ENCODE peak calls at places on chromosome 3, in eight cellular contexts. One of them, this sample, is unnamed.

GRCh38 chr3:61562042-61562809 is 855 bp downstream of the PTPRG start:
- DNase-seq in activated B cell treated with CpG ODN at 0.5 μM for 24 hours: no peak
- DNase-seq in Peyer's patch: no peak
- DNase-seq in osteoblast: peak; percentile 65
- DNase-seq in tibial nerve: no peak
- DNase-seq in foreskin fibroblast: no peak
- DNase-seq in A673: no peak
- DNase-seq in GM10248: peak; percentile 38
- DNase-seq in this sample: no peak

GRCh38 chr3:76949462-76949861 is 90.4 kb upstream of the ROBO2 start:
- DNase-seq in Peyer's patch: no peak
- DNase-seq in GM10248: no peak
- DNase-seq in activated B cell treated with CpG ODN at 0.5 μM for 24 hours: no peak
- DNase-seq in osteoblast: no peak
- DNase-seq in foreskin fibroblast: no peak
- DNase-seq in tibial nerve: no peak
- DNase-seq in A673: no peak
- DNase-seq in this sample: no peak

GRCh38 chr3:126288314-126288713 is 68.9 kb downstream of the KLF15 start:
- DNase-seq in activated B cell treated with CpG ODN at 0.5 μM for 24 hours: no peak
- DNase-seq in Peyer's patch: no peak
- DNase-seq in osteoblast: peak; percentile 32
- DNase-seq in tibial nerve: peak; percentile 19
- DNase-seq in GM10248: peak; percentile 3
- DNase-seq in A673: peak; percentile 75
- DNase-seq in foreskin fibroblast: no peak
- DNase-seq in this sample: no peak

GRCh38 chr3:126126292-126126691 is 42.4 kb upstream of the SLC41A3 start:
- DNase-seq in tibial nerve: no peak
- DNase-seq in A673: no peak
- DNase-seq in GM10248: no peak
- DNase-seq in Peyer's patch: no peak
- DNase-seq in osteoblast: no peak
- DNase-seq in foreskin fibroblast: no peak
- DNase-seq in activated B cell treated with CpG ODN at 0.5 μM for 24 hours: peak; percentile 3
- DNase-seq in this sample: peak; percentile 66

GRCh38 chr3:58351920-58352319 is 19.2 kb downstream of the PXK start:
- DNase-seq in GM10248: no peak
- DNase-seq in tibial nerve: no peak
- DNase-seq in Peyer's patch: peak; percentile 43
- DNase-seq in A673: peak; percentile 58
- DNase-seq in activated B cell treated with CpG ODN at 0.5 μM for 24 hours: no peak
- DNase-seq in foreskin fibroblast: no peak
- DNase-seq in osteoblast: no peak
- DNase-seq in this sample: no peak

GRCh38 chr3:154170300-154170699 is 49.1 kb downstream of the ARHGEF26 start:
- DNase-seq in activated B cell treated with CpG ODN at 0.5 μM for 24 hours: no peak
- DNase-seq in tibial nerve: no peak
- DNase-seq in A673: no peak
- DNase-seq in Peyer's patch: no peak
- DNase-seq in foreskin fibroblast: no peak
- DNase-seq in GM10248: no peak
- DNase-seq in osteoblast: no peak
- DNase-seq in this sample: no peak

GRCh38 chr3:38458796-38459498 is 5.3 kb downstream of the ACVR2B start:
- DNase-seq in A673: no peak
- DNase-seq in tibial nerve: no peak
- DNase-seq in GM10248: no peak
- DNase-seq in foreskin fibroblast: peak; percentile 34
- DNase-seq in Peyer's patch: no peak
- DNase-seq in osteoblast: peak; percentile 98
- DNase-seq in activated B cell treated with CpG ODN at 0.5 μM for 24 hours: no peak
- DNase-seq in this sample: no peak

GRCh38 chr3:150094150-150094932 is 123.6 kb upstream of the PFN2 start:
- DNase-seq in osteoblast: no peak
- DNase-seq in A673: no peak
- DNase-seq in foreskin fibroblast: peak; percentile 73
- DNase-seq in Peyer's patch: no peak
- DNase-seq in GM10248: no peak
- DNase-seq in tibial nerve: no peak
- DNase-seq in activated B cell treated with CpG ODN at 0.5 μM for 24 hours: no peak
- DNase-seq in this sample: no peak

GRCh38 chr3:115667175-115668065 is 44.1 kb downstream of the GAP43 start:
- DNase-seq in osteoblast: peak; percentile 83
- DNase-seq in activated B cell treated with CpG ODN at 0.5 μM for 24 hours: no peak
- DNase-seq in Peyer's patch: no peak
- DNase-seq in tibial nerve: no peak
- DNase-seq in GM10248: no peak
- DNase-seq in A673: no peak
- DNase-seq in foreskin fibroblast: peak; percentile 56
- DNase-seq in this sample: no peak

GRCh38 chr3:94285874-94286273 is 223.0 kb downstream of the NSUN3 start:
- DNase-seq in osteoblast: no peak
- DNase-seq in foreskin fibroblast: no peak
- DNase-seq in Peyer's patch: no peak
- DNase-seq in A673: peak; percentile 57
- DNase-seq in activated B cell treated with CpG ODN at 0.5 μM for 24 hours: no peak
- DNase-seq in GM10248: no peak
- DNase-seq in tibial nerve: no peak
- DNase-seq in this sample: no peak

GRCh38 chr3:173336261-173336660 is 61.3 kb upstream of the NLGN1 start:
- DNase-seq in foreskin fibroblast: no peak
- DNase-seq in Peyer's patch: no peak
- DNase-seq in A673: no peak
- DNase-seq in GM10248: no peak
- DNase-seq in osteoblast: no peak
- DNase-seq in tibial nerve: no peak
- DNase-seq in activated B cell treated with CpG ODN at 0.5 μM for 24 hours: no peak
- DNase-seq in this sample: no peak

GRCh38 chr3:72938471-72939265 is 50.8 kb downstream of the GXYLT2 start:
- DNase-seq in GM10248: peak; percentile 69
- DNase-seq in foreskin fibroblast: peak; percentile 96
- DNase-seq in tibial nerve: peak; percentile 83
- DNase-seq in activated B cell treated with CpG ODN at 0.5 μM for 24 hours: no peak
- DNase-seq in A673: peak; percentile 62
- DNase-seq in Peyer's patch: no peak
- DNase-seq in osteoblast: peak; percentile 78
- DNase-seq in this sample: no peak

GRCh38 chr3:41199866-41200668 is 762 bp downstream of the CTNNB1 start:
- DNase-seq in tibial nerve: peak; percentile 38
- DNase-seq in activated B cell treated with CpG ODN at 0.5 μM for 24 hours: no peak
- DNase-seq in A673: no peak
- DNase-seq in foreskin fibroblast: no peak
- DNase-seq in GM10248: peak; percentile 67
- DNase-seq in Peyer's patch: peak; percentile 51
- DNase-seq in osteoblast: peak; percentile 90
- DNase-seq in this sample: no peak

GRCh38 chr3:157088506-157089454 is 71.2 kb downstream of the CCNL1 start:
- DNase-seq in GM10248: peak; percentile 97
- DNase-seq in activated B cell treated with CpG ODN at 0.5 μM for 24 hours: peak; percentile 92
- DNase-seq in foreskin fibroblast: peak; percentile 92
- DNase-seq in osteoblast: peak; percentile 97
- DNase-seq in A673: peak; percentile 96
- DNase-seq in tibial nerve: peak; percentile 93
- DNase-seq in Peyer's patch: peak; percentile 91
- DNase-seq in this sample: peak; percentile 98

GRCh38 chr3:143849854-143850549 is 1.7 kb upstream of the SLC9A9 start:
- DNase-seq in GM10248: no peak
- DNase-seq in tibial nerve: peak; percentile 20
- DNase-seq in A673: peak; percentile 45
- DNase-seq in foreskin fibroblast: peak; percentile 77
- DNase-seq in Peyer's patch: no peak
- DNase-seq in activated B cell treated with CpG ODN at 0.5 μM for 24 hours: no peak
- DNase-seq in osteoblast: peak; percentile 56
- DNase-seq in this sample: no peak

GRCh38 chr3:110413807-110414748 is 657.5 kb upstream of the NECTIN3 start:
- DNase-seq in foreskin fibroblast: peak; percentile 67
- DNase-seq in tibial nerve: no peak
- DNase-seq in A673: peak; percentile 93
- DNase-seq in osteoblast: peak; percentile 30
- DNase-seq in Peyer's patch: no peak
- DNase-seq in GM10248: no peak
- DNase-seq in activated B cell treated with CpG ODN at 0.5 μM for 24 hours: no peak
- DNase-seq in this sample: no peak

GRCh38 chr3:100710355-100711198 is 1.3 kb downstream of the TFG start:
- DNase-seq in tibial nerve: no peak
- DNase-seq in A673: peak; percentile 84
- DNase-seq in Peyer's patch: peak; percentile 44
- DNase-seq in foreskin fibroblast: peak; percentile 54
- DNase-seq in osteoblast: peak; percentile 73
- DNase-seq in GM10248: peak; percentile 64
- DNase-seq in activated B cell treated with CpG ODN at 0.5 μM for 24 hours: peak; percentile 21
- DNase-seq in this sample: no peak

GRCh38 chr3:9380014-9380413 is 17.2 kb downstream of the THUMPD3 start:
- DNase-seq in A673: no peak
- DNase-seq in tibial nerve: no peak
- DNase-seq in foreskin fibroblast: no peak
- DNase-seq in Peyer's patch: no peak
- DNase-seq in GM10248: no peak
- DNase-seq in activated B cell treated with CpG ODN at 0.5 μM for 24 hours: no peak
- DNase-seq in osteoblast: no peak
- DNase-seq in this sample: no peak

GRCh38 chr3:9384141-9384828 is 13.1 kb upstream of the SETD5 start:
- DNase-seq in GM10248: no peak
- DNase-seq in foreskin fibroblast: no peak
- DNase-seq in osteoblast: no peak
- DNase-seq in activated B cell treated with CpG ODN at 0.5 μM for 24 hours: no peak
- DNase-seq in Peyer's patch: no peak
- DNase-seq in A673: no peak
- DNase-seq in tibial nerve: no peak
- DNase-seq in this sample: no peak

GRCh38 chr3:9377981-9378380 is 15.1 kb downstream of the THUMPD3 start:
- DNase-seq in Peyer's patch: no peak
- DNase-seq in A673: peak; percentile 70
- DNase-seq in foreskin fibroblast: no peak
- DNase-seq in activated B cell treated with CpG ODN at 0.5 μM for 24 hours: no peak
- DNase-seq in osteoblast: no peak
- DNase-seq in tibial nerve: no peak
- DNase-seq in GM10248: no peak
- DNase-seq in this sample: no peak

GRCh38 chr3:9373443-9373842 is 10.6 kb downstream of the THUMPD3 start:
- DNase-seq in A673: no peak
- DNase-seq in Peyer's patch: no peak
- DNase-seq in osteoblast: no peak
- DNase-seq in GM10248: no peak
- DNase-seq in activated B cell treated with CpG ODN at 0.5 μM for 24 hours: no peak
- DNase-seq in tibial nerve: no peak
- DNase-seq in foreskin fibroblast: no peak
- DNase-seq in this sample: no peak

GRCh38 chr3:9379327-9379726 is 16.5 kb downstream of the THUMPD3 start:
- DNase-seq in Peyer's patch: no peak
- DNase-seq in GM10248: no peak
- DNase-seq in activated B cell treated with CpG ODN at 0.5 μM for 24 hours: no peak
- DNase-seq in foreskin fibroblast: no peak
- DNase-seq in tibial nerve: no peak
- DNase-seq in osteoblast: no peak
- DNase-seq in A673: no peak
- DNase-seq in this sample: no peak
- TF ChIP-seq CTCF in Peyer's patch: no peak
- TF ChIP-seq CTCF in GM10248: no peak
- TF ChIP-seq CTCF in activated B cell treated with CpG ODN at 0.5 μM for 24 hours: no peak
- TF ChIP-seq CTCF in foreskin fibroblast: no peak
- TF ChIP-seq CTCF in tibial nerve: no peak
- TF ChIP-seq CTCF in osteoblast: no peak
- TF ChIP-seq CTCF in A673: no peak
- TF ChIP-seq CTCF in this sample: no peak

GRCh38 chr3:52298147-52299098 is 10.8 kb downstream of the GLYCTK start:
- DNase-seq in osteoblast: peak; percentile 88
- DNase-seq in activated B cell treated with CpG ODN at 0.5 μM for 24 hours: no peak
- DNase-seq in A673: no peak
- DNase-seq in GM10248: no peak
- DNase-seq in Peyer's patch: no peak
- DNase-seq in tibial nerve: no peak
- DNase-seq in foreskin fibroblast: no peak
- DNase-seq in this sample: no peak
- TF ChIP-seq CTCF in osteoblast: no peak
- TF ChIP-seq CTCF in activated B cell treated with CpG ODN at 0.5 μM for 24 hours: no peak
- TF ChIP-seq CTCF in A673: no peak
- TF ChIP-seq CTCF in GM10248: no peak
- TF ChIP-seq CTCF in Peyer's patch: no peak
- TF ChIP-seq CTCF in tibial nerve: no peak
- TF ChIP-seq CTCF in foreskin fibroblast: no peak
- TF ChIP-seq CTCF in this sample: no peak

GRCh38 chr3:138834359-138835176 is at the start of gene PIK3CB:
- DNase-seq in A673: peak; percentile 96
- DNase-seq in osteoblast: peak; percentile 99
- DNase-seq in GM10248: peak; percentile 92
- DNase-seq in tibial nerve: peak; percentile 61
- DNase-seq in Peyer's patch: peak; percentile 79
- DNase-seq in foreskin fibroblast: peak; percentile 82
- DNase-seq in activated B cell treated with CpG ODN at 0.5 μM for 24 hours: peak; percentile 85
- DNase-seq in this sample: peak; percentile 93
- TF ChIP-seq CTCF in A673: peak; percentile 36
- TF ChIP-seq CTCF in osteoblast: no peak
- TF ChIP-seq CTCF in GM10248: no peak
- TF ChIP-seq CTCF in tibial nerve: peak; percentile 27
- TF ChIP-seq CTCF in Peyer's patch: peak; percentile 54
- TF ChIP-seq CTCF in foreskin fibroblast: no peak
- TF ChIP-seq CTCF in activated B cell treated with CpG ODN at 0.5 μM for 24 hours: no peak
- TF ChIP-seq CTCF in this sample: peak; percentile 65

DNA sequence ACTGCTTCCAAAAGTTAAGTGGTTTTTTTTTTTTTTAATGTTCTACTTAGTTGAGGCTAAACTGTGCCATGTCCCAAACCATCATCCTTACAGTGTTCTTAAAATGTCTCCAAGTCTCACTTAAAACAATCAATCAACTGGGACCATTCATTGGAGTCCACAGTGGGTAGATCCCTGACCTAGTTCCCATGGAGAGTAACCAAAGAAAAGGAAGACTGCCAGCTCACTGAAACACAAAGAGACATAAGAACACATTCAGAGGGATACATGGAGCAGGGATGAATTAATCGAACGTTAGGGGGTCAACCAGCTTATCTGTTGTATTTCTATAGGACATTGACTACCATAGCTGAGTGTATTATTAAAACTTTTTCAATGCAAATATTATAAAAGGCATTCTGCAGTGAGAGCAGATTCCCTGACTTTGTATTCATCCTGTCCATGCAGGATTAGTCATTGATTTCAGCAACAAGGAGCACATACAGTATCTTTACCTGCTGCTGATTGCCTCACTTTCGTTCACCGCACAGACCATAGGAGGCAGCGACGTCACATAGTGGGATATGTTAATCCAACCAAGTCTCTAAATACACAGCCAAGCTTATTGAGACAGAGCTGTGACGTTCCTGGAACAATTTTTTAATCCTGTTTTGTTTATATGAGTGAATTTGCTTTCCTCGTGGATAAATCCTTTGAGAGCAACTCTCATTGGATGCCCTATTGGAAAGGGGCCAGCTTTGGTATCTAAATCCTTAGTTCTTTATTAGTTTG is 365.0 kb upstream of the RBMS3 start:
- DNase-seq in activated B cell treated with CpG ODN at 0.5 μM for 24 hours: no peak
- DNase-seq in Peyer's patch: no peak
- DNase-seq in GM10248: no peak
- DNase-seq in osteoblast: peak; percentile 90
- DNase-seq in tibial nerve: peak; percentile 24
- DNase-seq in foreskin fibroblast: peak; percentile 39
- DNase-seq in A673: peak; percentile 75
- DNase-seq in this sample: no peak
- TF ChIP-seq CTCF in activated B cell treated with CpG ODN at 0.5 μM for 24 hours: no peak
- TF ChIP-seq CTCF in Peyer's patch: no peak
- TF ChIP-seq CTCF in GM10248: no peak
- TF ChIP-seq CTCF in osteoblast: no peak
- TF ChIP-seq CTCF in tibial nerve: no peak
- TF ChIP-seq CTCF in foreskin fibroblast: peak; percentile 28
- TF ChIP-seq CTCF in A673: peak; percentile 45
- TF ChIP-seq CTCF in this sample: no peak

GRCh38 chr3:79767194-79767952 is 425 bp downstream of the ROBO1 start:
- DNase-seq in GM10248: no peak
- DNase-seq in osteoblast: peak; percentile 25
- DNase-seq in foreskin fibroblast: no peak
- DNase-seq in activated B cell treated with CpG ODN at 0.5 μM for 24 hours: no peak
- DNase-seq in tibial nerve: no peak
- DNase-seq in A673: peak; percentile 38
- DNase-seq in Peyer's patch: no peak
- DNase-seq in this sample: no peak
- TF ChIP-seq CTCF in GM10248: no peak
- TF ChIP-seq CTCF in osteoblast: no peak
- TF ChIP-seq CTCF in foreskin fibroblast: no peak
- TF ChIP-seq CTCF in activated B cell treated with CpG ODN at 0.5 μM for 24 hours: no peak
- TF ChIP-seq CTCF in tibial nerve: no peak
- TF ChIP-seq CTCF in A673: peak; percentile 33
- TF ChIP-seq CTCF in Peyer's patch: no peak
- TF ChIP-seq CTCF in this sample: peak; percentile 72

This sample was measured in type B pancreatic cell.